ENCODE peak calls at places on chromosomes 11 and 22, in ten cellular contexts. T is lower lobe of right lung; M is esophagus muscularis mucosa; J is IMR-90; Z is ascending aorta; I is body of pancreas; R is right atrium auricular region; O is CD8-positive, alpha-beta memory T cell; Q is psoas muscle; W is heart right ventricle. L is an unnamed sample.

GRCh38 chr11:108606495-108607160 is 13.1 kb upstream of the EXPH5 start:
- DNase-seq in T (no peak), M (no peak), J (peak; percentile 4), Z (no peak), I (no peak), R (no peak), O (no peak), Q (no peak), W (no peak), L (no peak)

GRCh38 chr22:36286096-36286957 is 33.4 kb downstream of the APOL1 start:
- DNase-seq in T (peak; percentile 73), M (peak; percentile 96), J (peak; percentile 72), Z (no peak), I (peak; percentile 74), R (peak; percentile 81), O (peak; percentile 75), Q (peak; percentile 83), W (peak; percentile 72), L (peak; percentile 73)

GRCh38 chr11:77506857-77507256 is 33.0 kb upstream of the PAK1 start:
- DNase-seq in T (no peak), M (no peak), J (no peak), Z (no peak), I (no peak), R (no peak), O (no peak), Q (no peak), W (no peak), L (no peak)

GRCh38 chr11:36953986-36954385 is 355.9 kb upstream of the RAG2 start:
- DNase-seq in T (no peak), M (no peak), J (no peak), Z (no peak), I (no peak), R (no peak), O (no peak), Q (no peak), W (no peak), L (no peak)

GRCh38 chr11:118241191-118242098 is 10.7 kb downstream of the MPZL3 start:
- DNase-seq in T (peak; percentile 52), M (no peak), J (no peak), Z (no peak), I (peak; percentile 40), R (no peak), O (peak; percentile 82), Q (no peak), W (peak; percentile 20), L (no peak)

GRCh38 chr11:128328955-128329551 is 258.3 kb downstream of the ETS1 start:
- DNase-seq in T (no peak), M (no peak), J (no peak), Z (no peak), I (no peak), R (no peak), O (peak; percentile 58), Q (peak; percentile 17), W (peak; percentile 64), L (no peak)

GRCh38 chr22:38177926-38178604 is 3.6 kb downstream of the PLA2G6 start:
- DNase-seq in T (peak; percentile 48), M (no peak), J (peak; percentile 89), Z (no peak), I (peak; percentile 37), R (peak; percentile 73), O (no peak), Q (peak; percentile 54), W (no peak), L (no peak)

GRCh38 chr11:1300121-1300520 is 9.3 kb downstream of the TOLLIP start:
- DNase-seq in T (no peak), M (no peak), J (no peak), Z (no peak), I (no peak), R (no peak), O (no peak), Q (no peak), W (no peak), L (no peak)

GRCh38 chr22:42799462-42800405 is 57.3 kb downstream of the ARFGAP3 start:
- DNase-seq in T (no peak), M (no peak), J (no peak), Z (no peak), I (no peak), R (no peak), O (no peak), Q (no peak), W (no peak), L (peak; percentile 76)

GRCh38 chr11:107777094-107777493 is 65.2 kb upstream of the SLN start:
- DNase-seq in T (no peak), M (no peak), J (no peak), Z (no peak), I (no peak), R (no peak), O (no peak), Q (no peak), W (no peak), L (no peak)

GRCh38 chr22:23158516-23159286 is 13.4 kb downstream of the RAB36 start:
- DNase-seq in T (no peak), M (no peak), J (no peak), Z (no peak), I (no peak), R (no peak), O (no peak), Q (no peak), W (no peak), L (no peak)

GRCh38 chr22:43176090-43176489 is 10.8 kb downstream of the TTLL12 start:
- DNase-seq in T (no peak), M (no peak), J (no peak), Z (no peak), I (no peak), R (no peak), O (no peak), Q (no peak), W (no peak), L (no peak)

GRCh38 chr22:38505595-38506117 is 455 bp downstream of the DDX17 start:
- DNase-seq in T (peak; percentile 83), M (peak; percentile 94), J (peak; percentile 46), Z (no peak), I (peak; percentile 86), R (peak; percentile 67), O (peak; percentile 75), Q (peak; percentile 86), W (peak; percentile 77), L (peak; percentile 55)

DNA sequence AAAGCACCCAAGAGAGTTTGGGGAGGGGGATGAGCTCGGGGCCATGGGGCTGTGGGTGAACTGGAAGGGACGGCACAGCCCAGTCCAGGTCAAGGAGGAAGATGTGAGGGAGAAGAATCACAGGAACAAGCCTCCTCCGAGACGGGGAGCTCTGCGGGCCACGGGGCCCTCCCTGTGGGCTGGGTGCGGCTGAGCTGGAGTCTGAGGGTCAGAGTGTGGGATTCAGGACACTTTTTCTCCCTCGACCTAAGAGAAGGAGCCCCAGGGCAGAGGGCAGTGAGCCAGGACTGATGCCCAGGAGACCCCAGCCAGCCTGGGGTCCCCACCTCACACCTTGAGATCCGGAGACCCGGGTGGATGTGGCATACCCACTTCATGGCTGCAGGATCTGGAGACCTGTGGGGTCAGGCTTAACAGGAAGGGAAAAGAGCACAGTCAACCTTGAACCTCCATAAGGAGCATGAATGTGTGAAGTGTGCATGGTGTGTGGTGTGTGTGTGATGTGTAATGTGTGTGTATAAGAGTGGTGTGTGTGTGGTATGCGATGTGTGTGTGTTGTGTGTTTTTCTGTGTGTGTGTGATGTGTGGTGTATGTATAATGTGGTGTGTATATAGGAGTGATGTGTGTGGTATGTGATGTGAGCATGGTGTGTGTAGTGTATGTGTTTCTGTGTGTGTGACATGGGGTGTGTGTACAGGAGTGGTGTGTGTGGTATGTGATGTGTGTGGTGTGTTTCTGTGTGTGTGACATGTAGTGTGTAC is 504.6 kb downstream of the BRD1 start:
- DNase-seq in T (peak; percentile 15), M (peak; percentile 80), J (no peak), Z (no peak), I (no peak), R (no peak), O (no peak), Q (no peak), W (no peak), L (no peak)
- H3K9me3 ChIP-seq in T (no peaks in the 10 kb centered on the region), M (no peaks in the 10 kb centered on the region), J (peaks cover 54% of the 10 kb centered on the region), Z (no peaks in the 10 kb centered on the region), I (no peaks in the 10 kb centered on the region), R (peaks cover 13% of the 10 kb centered on the region), O (no peaks in the 10 kb centered on the region), Q (no peaks in the 10 kb centered on the region), W (no peaks in the 10 kb centered on the region), L (peaks cover 5% of the 10 kb centered on the region)

DNA sequence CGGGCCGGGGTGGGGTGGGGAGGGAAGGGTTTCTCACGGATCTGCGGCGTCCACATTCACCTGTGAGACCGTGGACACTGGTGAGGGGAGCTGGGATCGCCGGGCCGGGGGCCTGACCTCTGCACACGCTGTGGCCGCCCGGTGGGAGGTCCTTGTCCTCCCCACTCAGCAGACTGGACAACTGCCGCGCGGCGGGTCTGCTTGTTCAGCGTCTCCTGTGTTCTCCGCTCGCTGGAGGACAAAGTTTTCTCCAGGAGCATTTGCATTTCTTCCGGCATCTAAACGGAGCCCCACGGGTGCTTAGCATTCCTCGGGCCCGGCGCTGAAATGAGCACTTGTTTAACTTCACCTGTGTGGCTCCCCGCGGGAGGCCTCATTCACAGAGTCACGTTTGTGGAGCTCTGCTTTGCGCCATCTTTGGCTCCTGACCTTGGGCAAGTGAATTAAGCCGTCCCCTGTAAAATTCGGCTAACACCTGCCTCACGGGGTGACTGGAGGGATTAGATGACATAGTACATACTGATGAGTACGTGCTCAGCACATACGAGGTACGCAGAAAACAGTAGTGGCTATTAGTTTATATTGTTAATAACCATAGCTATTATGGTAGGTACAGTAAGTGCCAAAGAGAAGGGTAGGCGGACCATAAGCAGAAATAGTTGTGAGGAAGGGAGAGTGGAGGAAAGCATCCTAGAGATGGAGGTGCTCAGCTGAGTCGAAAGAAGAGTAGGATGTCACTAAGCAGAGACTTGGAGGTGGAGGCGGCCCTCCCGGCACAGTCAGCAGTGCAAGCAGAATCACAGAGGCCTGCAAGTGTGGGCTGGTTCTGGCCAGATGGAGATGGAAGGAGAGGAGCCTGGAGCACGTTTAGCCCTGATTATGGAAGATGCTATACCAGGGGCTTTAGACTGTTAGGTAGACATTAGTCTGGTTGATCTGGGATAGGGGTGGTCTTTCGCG is 885 bp downstream of the TRMU start:
- DNase-seq in T (peak; percentile 59), M (no peak), J (peak; percentile 8), Z (no peak), I (peak; percentile 50), R (no peak), O (peak; percentile 41), Q (no peak), W (no peak), L (peak; percentile 30)
- H3K36me3 ChIP-seq in T (peaks cover 39% of the 10 kb centered on the region), M (peaks cover 35% of the 10 kb centered on the region), J (peaks cover 24% of the 10 kb centered on the region), Z (peaks cover 22% of the 10 kb centered on the region), I (peaks cover 15% of the 10 kb centered on the region), R (peaks cover 31% of the 10 kb centered on the region), O (peaks cover 20% of the 10 kb centered on the region), Q (peaks cover 36% of the 10 kb centered on the region), W (no peaks in the 10 kb centered on the region), L (peaks cover 52% of the 10 kb centered on the region)

DNA sequence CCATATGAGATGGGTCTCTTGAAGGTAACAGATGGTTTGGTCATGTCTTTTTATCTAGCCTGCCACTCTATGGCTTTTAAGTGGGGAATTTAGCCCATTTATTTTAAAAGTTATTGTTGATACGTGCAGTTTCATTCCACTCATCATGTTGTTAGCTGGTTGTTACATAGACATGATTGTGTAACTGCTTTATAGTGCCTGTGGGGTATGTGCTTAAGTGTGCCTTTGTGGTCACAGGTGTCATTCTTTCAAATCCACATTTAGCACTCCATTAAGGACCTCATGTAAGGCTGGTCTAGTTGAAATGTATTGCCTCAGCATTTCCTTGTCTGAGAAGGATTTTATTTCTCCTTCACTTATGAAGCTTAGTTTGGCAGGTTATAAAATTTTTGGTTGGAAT is 263.8 kb upstream of the LUZP2 start:
- DNase-seq in T (no peak), M (no peak), J (no peak), Z (no peak), I (no peak), R (no peak), O (no peak), Q (no peak), W (no peak), L (no peak)
- H3K4me3 ChIP-seq in T (no peak overlapping the region), M (no peak overlapping the region), J (no peak overlapping the region), Z (no peak overlapping the region), I (no peak overlapping the region), R (no peak overlapping the region), O (no peak overlapping the region), Q (no peak overlapping the region), W (no peak overlapping the region), L (no peak overlapping the region)

GRCh38 chr22:20523118-20523983 is 15.9 kb downstream of the MED15 start:
- DNase-seq in T (peak; percentile 14), M (no peak), J (peak; percentile 59), Z (no peak), I (no peak), R (no peak), O (peak; percentile 26), Q (no peak), W (no peak), L (no peak)
- H3K9me3 ChIP-seq in T (no peaks in the 10 kb centered on the region), M (no peaks in the 10 kb centered on the region), J (no peaks in the 10 kb centered on the region), Z (no peaks in the 10 kb centered on the region), I (no peaks in the 10 kb centered on the region), R (no peaks in the 10 kb centered on the region), O (no peaks in the 10 kb centered on the region), Q (no peaks in the 10 kb centered on the region), W (no peaks in the 10 kb centered on the region), L (no peaks in the 10 kb centered on the region)

L was measured in WERI-Rb-1.